ENCODE peak calls at places on chromosomes 1 and 21, in six cellular contexts. One of them, this sample, is unnamed.

GRCh38 chr21:46092811-46093667 is 4.9 kb upstream of the COL6A2 start:
- DNase-seq in stimulated activated naive CD8-positive, alpha-beta T cell treated with anti-CD3 and anti-CD28 coated beads, Interleukin-15, Interleukin-2, amounts not matched to agents 100 U/mL and 50 U/mL, for 24 hours: no peak
- DNase-seq in GM03348: no peak
- DNase-seq in HS-5: no peak
- DNase-seq in ovary: peak
- DNase-seq in iris pigment epithelial cell: no peak
- DNase-seq in this sample: no peak

GRCh38 chr1:61627365-61627764 is 97.6 kb downstream of the TM2D1 start:
- DNase-seq in iris pigment epithelial cell: no peak
- DNase-seq in GM03348: no peak
- DNase-seq in ovary: no peak
- DNase-seq in stimulated activated naive CD8-positive, alpha-beta T cell treated with anti-CD3 and anti-CD28 coated beads, Interleukin-15, Interleukin-2, amounts not matched to agents 100 U/mL and 50 U/mL, for 24 hours: no peak
- DNase-seq in HS-5: no peak
- DNase-seq in this sample: no peak

GRCh38 chr1:175839678-175840669 is 96.6 kb upstream of the TNR start:
- DNase-seq in iris pigment epithelial cell: peak
- DNase-seq in GM03348: no peak
- DNase-seq in stimulated activated naive CD8-positive, alpha-beta T cell treated with anti-CD3 and anti-CD28 coated beads, Interleukin-15, Interleukin-2, amounts not matched to agents 100 U/mL and 50 U/mL, for 24 hours: no peak
- DNase-seq in ovary: no peak
- DNase-seq in HS-5: no peak
- DNase-seq in this sample: no peak

GRCh38 chr1:168989985-168990384 is 116.5 kb upstream of the ATP1B1 start:
- DNase-seq in GM03348: no peak
- DNase-seq in ovary: no peak
- DNase-seq in stimulated activated naive CD8-positive, alpha-beta T cell treated with anti-CD3 and anti-CD28 coated beads, Interleukin-15, Interleukin-2, amounts not matched to agents 100 U/mL and 50 U/mL, for 24 hours: no peak
- DNase-seq in HS-5: no peak
- DNase-seq in iris pigment epithelial cell: no peak
- DNase-seq in this sample: no peak

GRCh38 chr1:162835157-162835899 is 25.6 kb downstream of the CCDC190 start:
- DNase-seq in stimulated activated naive CD8-positive, alpha-beta T cell treated with anti-CD3 and anti-CD28 coated beads, Interleukin-15, Interleukin-2, amounts not matched to agents 100 U/mL and 50 U/mL, for 24 hours: no peak
- DNase-seq in HS-5: no peak
- DNase-seq in iris pigment epithelial cell: no peak
- DNase-seq in ovary: no peak
- DNase-seq in GM03348: no peak
- DNase-seq in this sample: no peak

GRCh38 chr1:33323663-33324477 is 3.0 kb upstream of the A3GALT2 start:
- DNase-seq in HS-5: no peak
- DNase-seq in GM03348: no peak
- DNase-seq in iris pigment epithelial cell: no peak
- DNase-seq in stimulated activated naive CD8-positive, alpha-beta T cell treated with anti-CD3 and anti-CD28 coated beads, Interleukin-15, Interleukin-2, amounts not matched to agents 100 U/mL and 50 U/mL, for 24 hours: no peak
- DNase-seq in ovary: no peak
- DNase-seq in this sample: no peak

GRCh38 chr1:23530750-23531651 is at the start of gene E2F2:
- DNase-seq in GM03348: peak
- DNase-seq in stimulated activated naive CD8-positive, alpha-beta T cell treated with anti-CD3 and anti-CD28 coated beads, Interleukin-15, Interleukin-2, amounts not matched to agents 100 U/mL and 50 U/mL, for 24 hours: peak
- DNase-seq in iris pigment epithelial cell: peak
- DNase-seq in HS-5: no peak
- DNase-seq in ovary: peak
- DNase-seq in this sample: peak

GRCh38 chr21:22201669-22202068 is 1203.5 kb downstream of the NCAM2 start:
- DNase-seq in HS-5: no peak
- DNase-seq in ovary: no peak
- DNase-seq in stimulated activated naive CD8-positive, alpha-beta T cell treated with anti-CD3 and anti-CD28 coated beads, Interleukin-15, Interleukin-2, amounts not matched to agents 100 U/mL and 50 U/mL, for 24 hours: no peak
- DNase-seq in GM03348: no peak
- DNase-seq in iris pigment epithelial cell: no peak
- DNase-seq in this sample: no peak

GRCh38 chr21:32921632-32922230 is 104.0 kb upstream of the OLIG2 start:
- DNase-seq in ovary: no peak
- DNase-seq in stimulated activated naive CD8-positive, alpha-beta T cell treated with anti-CD3 and anti-CD28 coated beads, Interleukin-15, Interleukin-2, amounts not matched to agents 100 U/mL and 50 U/mL, for 24 hours: peak
- DNase-seq in HS-5: no peak
- DNase-seq in GM03348: no peak
- DNase-seq in iris pigment epithelial cell: no peak
- DNase-seq in this sample: no peak

GRCh38 chr1:222171005-222171404 is 376.9 kb downstream of the HHIPL2 start:
- DNase-seq in iris pigment epithelial cell: peak
- DNase-seq in GM03348: peak
- DNase-seq in HS-5: no peak
- DNase-seq in stimulated activated naive CD8-positive, alpha-beta T cell treated with anti-CD3 and anti-CD28 coated beads, Interleukin-15, Interleukin-2, amounts not matched to agents 100 U/mL and 50 U/mL, for 24 hours: no peak
- DNase-seq in ovary: no peak
- DNase-seq in this sample: peak

GRCh38 chr1:110035236-110035752 is 870 bp downstream of the STRIP1 start:
- DNase-seq in iris pigment epithelial cell: peak
- DNase-seq in stimulated activated naive CD8-positive, alpha-beta T cell treated with anti-CD3 and anti-CD28 coated beads, Interleukin-15, Interleukin-2, amounts not matched to agents 100 U/mL and 50 U/mL, for 24 hours: no peak
- DNase-seq in HS-5: no peak
- DNase-seq in GM03348: peak
- DNase-seq in ovary: no peak
- DNase-seq in this sample: no peak

GRCh38 chr1:235911876-235912275 is 45.2 kb upstream of the LYST start:
- DNase-seq in ovary: no peak
- DNase-seq in iris pigment epithelial cell: no peak
- DNase-seq in HS-5: no peak
- DNase-seq in stimulated activated naive CD8-positive, alpha-beta T cell treated with anti-CD3 and anti-CD28 coated beads, Interleukin-15, Interleukin-2, amounts not matched to agents 100 U/mL and 50 U/mL, for 24 hours: no peak
- DNase-seq in GM03348: no peak
- DNase-seq in this sample: no peak

GRCh38 chr1:39976732-39977131 is 21.8 kb downstream of the MFSD2A start:
- DNase-seq in GM03348: no peak
- DNase-seq in HS-5: no peak
- DNase-seq in ovary: no peak
- DNase-seq in stimulated activated naive CD8-positive, alpha-beta T cell treated with anti-CD3 and anti-CD28 coated beads, Interleukin-15, Interleukin-2, amounts not matched to agents 100 U/mL and 50 U/mL, for 24 hours: no peak
- DNase-seq in iris pigment epithelial cell: no peak
- DNase-seq in this sample: no peak

GRCh38 chr21:36419996-36420395 is 34.8 kb downstream of the CHAF1B start:
- DNase-seq in ovary: peak
- DNase-seq in iris pigment epithelial cell: peak
- DNase-seq in HS-5: no peak
- DNase-seq in stimulated activated naive CD8-positive, alpha-beta T cell treated with anti-CD3 and anti-CD28 coated beads, Interleukin-15, Interleukin-2, amounts not matched to agents 100 U/mL and 50 U/mL, for 24 hours: peak
- DNase-seq in GM03348: peak
- DNase-seq in this sample: peak

GRCh38 chr1:152497273-152497672 is 13.3 kb upstream of the LCE5A start:
- DNase-seq in iris pigment epithelial cell: no peak
- DNase-seq in ovary: no peak
- DNase-seq in HS-5: no peak
- DNase-seq in GM03348: peak
- DNase-seq in stimulated activated naive CD8-positive, alpha-beta T cell treated with anti-CD3 and anti-CD28 coated beads, Interleukin-15, Interleukin-2, amounts not matched to agents 100 U/mL and 50 U/mL, for 24 hours: no peak
- DNase-seq in this sample: no peak

GRCh38 chr1:55337801-55338447 is 122.8 kb upstream of the USP24 start:
- DNase-seq in GM03348: peak
- DNase-seq in ovary: no peak
- DNase-seq in iris pigment epithelial cell: peak
- DNase-seq in HS-5: no peak
- DNase-seq in stimulated activated naive CD8-positive, alpha-beta T cell treated with anti-CD3 and anti-CD28 coated beads, Interleukin-15, Interleukin-2, amounts not matched to agents 100 U/mL and 50 U/mL, for 24 hours: peak
- DNase-seq in this sample: no peak